ENCODE peak calls at places on chromosomes 5 and 9, in seven cellular contexts. M is mesenchymal stem cell, S is coronary artery, K is A549, U is aorta, G is astrocyte, Q is mammary epithelial cell. A is an unnamed sample.

GRCh38 chr9:89778100-89779085 is 173.6 kb downstream of the GADD45G start:
- DNase-seq in M (no peak), S (no peak), K (no peak), U (no peak), G (no peak), Q (no peak), A (no peak)

GRCh38 chr5:171984748-171985419 is 21.6 kb downstream of the FBXW11 start:
- DNase-seq in M (peak), S (no peak), K (no peak), U (no peak), G (peak), Q (peak), A (peak)

GRCh38 chr5:61916621-61917620 is 389.1 kb upstream of the KIF2A start:
- DNase-seq in M (no peak), S (no peak), K (no peak), U (no peak), G (peak), Q (peak), A (no peak)

GRCh38 chr9:124477211-124478013 is 27.2 kb downstream of the ADGRD2 start:
- DNase-seq in M (no peak), S (no peak), K (peak), U (no peak), G (no peak), Q (peak), A (no peak)

GRCh38 chr5:78735834-78736463 is 87.4 kb upstream of the LHFPL2 start:
- DNase-seq in M (no peak), S (no peak), K (no peak), U (no peak), G (no peak), Q (no peak), A (no peak)

GRCh38 chr5:57693488-57694305 is 211.1 kb upstream of the ACTBL2 start:
- DNase-seq in M (peak), S (no peak), K (no peak), U (no peak), G (no peak), Q (peak), A (no peak)

GRCh38 chr9:122954253-122954691 is 13.5 kb downstream of the RABGAP1 start:
- DNase-seq in M (no peak), S (no peak), K (no peak), U (no peak), G (peak), Q (peak), A (no peak)

GRCh38 chr5:16345454-16345853 is 120.1 kb downstream of the ZNF622 start:
- DNase-seq in M (no peak), S (no peak), K (no peak), U (no peak), G (no peak), Q (no peak), A (no peak)

GRCh38 chr9:21862871-21863270 is 60.4 kb downstream of the MTAP start:
- DNase-seq in M (no peak), S (no peak), K (no peak), U (no peak), G (no peak), Q (no peak), A (no peak)

GRCh38 chr5:172616730-172617129 is 24.3 kb upstream of the NEURL1B start:
- DNase-seq in M (peak), S (no peak), K (no peak), U (peak), G (no peak), Q (no peak), A (peak)

GRCh38 chr9:124271660-124272059 is 13.9 kb downstream of the NEK6 start:
- DNase-seq in M (no peak), S (no peak), K (no peak), U (no peak), G (no peak), Q (no peak), A (no peak)

GRCh38 chr9:19117039-19117716 is 10.1 kb downstream of the PLIN2 start:
- DNase-seq in M (no peak), S (no peak), K (no peak), U (no peak), G (no peak), Q (peak), A (no peak)

GRCh38 chr5:144510845-144511580 is 340.3 kb downstream of the KCTD16 start:
- DNase-seq in M (no peak), S (no peak), K (no peak), U (no peak), G (no peak), Q (no peak), A (no peak)
- H3K4me3 ChIP-seq in M (no peak), S (no peak), K (no peak), U (no peak), G (no peak), Q (no peak), A (no peak)

DNA sequence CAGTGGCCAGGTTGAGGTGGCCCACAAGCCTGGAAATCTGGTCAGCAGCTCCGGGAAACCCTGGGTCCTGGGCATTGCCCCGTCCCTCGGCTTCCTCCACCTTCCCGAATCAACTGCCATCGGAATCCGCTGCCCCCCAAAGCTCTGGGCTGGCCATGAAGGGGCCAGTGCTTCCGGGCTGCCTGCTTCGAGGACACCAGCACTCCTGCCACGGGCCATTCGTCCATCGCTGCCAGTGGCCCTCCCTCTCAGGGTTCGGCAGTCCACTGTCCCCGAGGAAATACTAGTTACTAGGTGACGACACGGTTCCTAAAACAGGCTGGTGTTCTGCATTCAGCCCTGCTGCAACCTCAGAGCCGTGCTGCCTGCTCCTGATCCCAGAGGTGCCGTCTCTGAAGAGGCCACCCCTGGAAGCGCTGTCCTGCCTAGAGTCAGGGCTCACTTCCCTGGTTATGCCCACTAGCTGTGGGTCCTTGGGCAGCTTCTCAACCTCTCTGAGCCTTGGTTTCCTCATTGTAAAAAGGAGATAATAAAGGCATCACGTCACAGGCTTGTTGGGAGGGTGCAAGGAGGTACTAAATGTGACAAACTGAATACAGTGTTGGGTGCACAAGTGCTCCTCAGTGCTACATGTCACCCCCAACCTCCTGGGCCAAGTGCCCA is 3.5 kb upstream of the WDR5 start:
- DNase-seq in M (no peak), S (no peak), K (no peak), U (no peak), G (no peak), Q (no peak), A (no peak)
- H3K27ac ChIP-seq in M (no peak), S (no peak), K (no peak), U (no peak), G (no peak), Q (no peak), A (no peak)

GRCh38 chr9:14910178-14910805 is at the start of gene FREM1:
- DNase-seq in M (peak), S (peak), K (no peak), U (peak), G (no peak), Q (no peak), A (peak)

GRCh38 chr9:14908221-14909206 is 1.7 kb downstream of the FREM1 start:
- DNase-seq in M (no peak), S (no peak), K (no peak), U (no peak), G (no peak), Q (no peak), A (no peak)

GRCh38 chr9:14911046-14911445 is 818 bp upstream of the FREM1 start:
- DNase-seq in M (no peak), S (no peak), K (no peak), U (no peak), G (no peak), Q (no peak), A (no peak)

GRCh38 chr9:14907360-14907685 is 2.9 kb downstream of the FREM1 start:
- DNase-seq in M (no peak), S (no peak), K (no peak), U (no peak), G (no peak), Q (no peak), A (no peak)

DNA sequence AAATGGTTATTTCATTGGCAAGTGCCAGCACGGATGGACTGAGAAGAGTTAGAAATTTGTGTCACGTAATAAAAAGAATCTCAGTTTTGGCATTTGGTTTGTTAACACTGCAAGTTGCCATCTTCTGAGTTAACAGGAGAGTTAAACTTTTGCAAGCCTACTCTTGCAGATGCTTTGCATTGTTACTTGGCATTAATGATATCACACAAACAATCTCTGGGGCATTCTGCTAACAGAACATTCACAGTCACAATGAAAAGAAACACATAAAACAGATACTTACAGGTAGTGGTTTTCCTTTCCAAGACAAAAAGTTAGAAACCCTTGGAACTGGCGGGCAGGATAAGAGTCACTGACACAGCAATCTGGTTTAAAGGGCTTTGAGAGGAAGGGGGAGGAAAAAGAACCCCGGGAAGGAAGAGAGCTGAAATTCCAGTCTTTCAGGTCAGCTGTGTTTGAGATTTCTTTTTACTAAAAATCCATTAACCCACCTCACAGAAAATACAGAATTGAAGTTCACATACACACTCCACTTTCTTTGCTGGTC is 524 bp downstream of the FREM1 start:
- DNase-seq in M (no peak), S (no peak), K (no peak), U (no peak), G (no peak), Q (no peak), A (no peak)
- H3K4me3 ChIP-seq in M (no peak), S (peak), K (no peak), U (peak), G (no peak), Q (no peak), A (no peak)

DNA sequence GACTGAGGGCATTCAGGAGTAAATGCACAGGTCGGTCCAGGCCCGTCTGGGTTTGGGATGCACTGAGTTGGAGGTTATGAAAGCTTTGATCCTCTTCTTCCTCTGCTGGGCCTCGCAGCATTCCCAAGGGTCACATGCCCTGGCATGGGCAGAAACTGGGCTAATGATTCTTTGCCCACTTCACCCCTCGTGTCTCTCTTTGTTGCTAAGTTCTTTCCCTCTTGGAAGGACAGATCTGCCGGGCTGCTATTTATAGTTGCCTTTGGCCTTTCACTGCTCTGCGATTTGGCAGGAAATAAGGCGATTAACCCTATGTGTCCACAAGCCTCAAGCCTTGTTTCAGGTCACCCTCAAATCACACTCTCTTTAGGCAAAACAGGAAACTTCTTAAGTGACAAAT is 66.9 kb downstream of the ENTREP1 start:
- DNase-seq in M (no peak), S (no peak), K (no peak), U (no peak), G (no peak), Q (no peak), A (peak)
- H3K27ac ChIP-seq in M (no peak), S (peak), K (no peak), U (no peak), G (no peak), Q (no peak), A (no peak)

GRCh38 chr5:115843444-115844130 is 1.9 kb downstream of the AP3S1 start:
- DNase-seq in M (no peak), S (no peak), K (no peak), U (no peak), G (no peak), Q (no peak), A (no peak)
- H3K4me3 ChIP-seq in M (no peak), S (peak), K (no peak), U (peak), G (peak), Q (no peak), A (peak)

GRCh38 chr5:176402684-176403083 is 13.7 kb downstream of the CLTB start:
- DNase-seq in M (no peak), S (no peak), K (no peak), U (peak), G (no peak), Q (no peak), A (no peak)
- H3K27ac ChIP-seq in M (no peak), S (no peak), K (no peak), U (no peak), G (no peak), Q (no peak), A (no peak)

GRCh38 chr9:15311607-15312006 is 4.6 kb upstream of the TTC39B start:
- DNase-seq in M (no peak), S (no peak), K (no peak), U (no peak), G (no peak), Q (no peak), A (no peak)
- H3K4me3 ChIP-seq in M (no peak), S (no peak), K (no peak), U (no peak), G (no peak), Q (no peak), A (no peak)